ENCODE peak calls at places on chromosomes 2 and 18, in nine cellular contexts. One of them, this sample, is unnamed.

GRCh38 chr2:214536625-214537024 is 125.8 kb downstream of the VWC2L start:
- DNase-seq in heart left ventricle: no peak
- DNase-seq in K562: no peak
- DNase-seq in lower lobe of right lung: no peak
- DNase-seq in mammary epithelial cell: no peak
- DNase-seq in adrenal gland: no peak
- DNase-seq in fibroblast of lung: peak
- DNase-seq in neural progenitor cell: no peak
- DNase-seq in left lung: no peak
- DNase-seq in this sample: no peak

GRCh38 chr2:16010011-16010410 is 69.7 kb downstream of the MYCN start:
- DNase-seq in heart left ventricle: no peak
- DNase-seq in K562: no peak
- DNase-seq in lower lobe of right lung: no peak
- DNase-seq in mammary epithelial cell: no peak
- DNase-seq in adrenal gland: no peak
- DNase-seq in fibroblast of lung: no peak
- DNase-seq in neural progenitor cell: no peak
- DNase-seq in left lung: no peak
- DNase-seq in this sample: no peak

GRCh38 chr2:233817995-233818638 is 36.2 kb downstream of the HJURP start:
- DNase-seq in heart left ventricle: no peak
- DNase-seq in K562: no peak
- DNase-seq in lower lobe of right lung: no peak
- DNase-seq in mammary epithelial cell: no peak
- DNase-seq in adrenal gland: no peak
- DNase-seq in fibroblast of lung: no peak
- DNase-seq in neural progenitor cell: no peak
- DNase-seq in left lung: no peak
- DNase-seq in this sample: no peak

GRCh38 chr2:172052000-172052983 is 33.0 kb upstream of the DLX1 start:
- DNase-seq in heart left ventricle: no peak
- DNase-seq in K562: no peak
- DNase-seq in lower lobe of right lung: no peak
- DNase-seq in mammary epithelial cell: peak
- DNase-seq in adrenal gland: no peak
- DNase-seq in fibroblast of lung: peak
- DNase-seq in neural progenitor cell: no peak
- DNase-seq in left lung: no peak
- DNase-seq in this sample: no peak

GRCh38 chr18:31497711-31498449 is at the start of gene DSG2:
- DNase-seq in heart left ventricle: peak
- DNase-seq in K562: peak
- DNase-seq in lower lobe of right lung: peak
- DNase-seq in mammary epithelial cell: peak
- DNase-seq in adrenal gland: peak
- DNase-seq in fibroblast of lung: peak
- DNase-seq in neural progenitor cell: peak
- DNase-seq in left lung: peak
- DNase-seq in this sample: no peak

GRCh38 chr2:241853651-241854341 is 4.9 kb downstream of the PDCD1 start:
- DNase-seq in heart left ventricle: peak
- DNase-seq in K562: peak
- DNase-seq in lower lobe of right lung: peak
- DNase-seq in mammary epithelial cell: no peak
- DNase-seq in adrenal gland: peak
- DNase-seq in fibroblast of lung: peak
- DNase-seq in neural progenitor cell: no peak
- DNase-seq in left lung: no peak
- DNase-seq in this sample: no peak

GRCh38 chr2:119809329-119810038 is 49.8 kb downstream of the PTPN4 start:
- DNase-seq in heart left ventricle: peak
- DNase-seq in K562: no peak
- DNase-seq in lower lobe of right lung: no peak
- DNase-seq in mammary epithelial cell: no peak
- DNase-seq in adrenal gland: peak
- DNase-seq in fibroblast of lung: peak
- DNase-seq in neural progenitor cell: no peak
- DNase-seq in left lung: no peak
- DNase-seq in this sample: no peak

GRCh38 chr2:15733867-15734765 is 142.4 kb downstream of the DDX1 start:
- DNase-seq in heart left ventricle: no peak
- DNase-seq in K562: no peak
- DNase-seq in lower lobe of right lung: no peak
- DNase-seq in mammary epithelial cell: no peak
- DNase-seq in adrenal gland: no peak
- DNase-seq in fibroblast of lung: peak
- DNase-seq in neural progenitor cell: no peak
- DNase-seq in left lung: no peak
- DNase-seq in this sample: no peak

GRCh38 chr2:26438526-26438925 is 36.8 kb downstream of the DRC1 start:
- DNase-seq in heart left ventricle: no peak
- DNase-seq in K562: no peak
- DNase-seq in lower lobe of right lung: no peak
- DNase-seq in mammary epithelial cell: no peak
- DNase-seq in adrenal gland: no peak
- DNase-seq in fibroblast of lung: peak
- DNase-seq in neural progenitor cell: no peak
- DNase-seq in left lung: no peak
- DNase-seq in this sample: no peak

GRCh38 chr18:69774831-69775230 is 172.8 kb downstream of the CD226 start:
- DNase-seq in heart left ventricle: no peak
- DNase-seq in K562: no peak
- DNase-seq in lower lobe of right lung: no peak
- DNase-seq in mammary epithelial cell: no peak
- DNase-seq in adrenal gland: no peak
- DNase-seq in fibroblast of lung: no peak
- DNase-seq in neural progenitor cell: no peak
- DNase-seq in left lung: no peak
- DNase-seq in this sample: no peak

GRCh38 chr18:5770176-5770575 is 125.1 kb downstream of the TMEM200C start:
- DNase-seq in heart left ventricle: no peak
- DNase-seq in K562: no peak
- DNase-seq in lower lobe of right lung: no peak
- DNase-seq in mammary epithelial cell: no peak
- DNase-seq in adrenal gland: no peak
- DNase-seq in fibroblast of lung: no peak
- DNase-seq in neural progenitor cell: no peak
- DNase-seq in left lung: no peak
- DNase-seq in this sample: no peak

GRCh38 chr18:67513285-67513684 is 3.2 kb downstream of the DSEL start:
- DNase-seq in heart left ventricle: no peak
- DNase-seq in K562: no peak
- DNase-seq in lower lobe of right lung: no peak
- DNase-seq in mammary epithelial cell: no peak
- DNase-seq in adrenal gland: no peak
- DNase-seq in fibroblast of lung: no peak
- DNase-seq in neural progenitor cell: peak
- DNase-seq in left lung: no peak
- DNase-seq in this sample: no peak

GRCh38 chr2:44171018-44171417 is 2.3 kb downstream of the PPM1B start:
- DNase-seq in heart left ventricle: no peak
- DNase-seq in K562: no peak
- DNase-seq in lower lobe of right lung: no peak
- DNase-seq in mammary epithelial cell: peak
- DNase-seq in adrenal gland: no peak
- DNase-seq in fibroblast of lung: peak
- DNase-seq in neural progenitor cell: peak
- DNase-seq in left lung: no peak
- DNase-seq in this sample: no peak

GRCh38 chr2:219627105-219628100 is at the start of gene SLC4A3:
- DNase-seq in heart left ventricle: peak
- DNase-seq in K562: peak
- DNase-seq in lower lobe of right lung: no peak
- DNase-seq in mammary epithelial cell: peak
- DNase-seq in adrenal gland: no peak
- DNase-seq in fibroblast of lung: peak
- DNase-seq in neural progenitor cell: peak
- DNase-seq in left lung: peak
- DNase-seq in this sample: no peak

GRCh38 chr2:212133337-212133736 is 405.3 kb downstream of the ERBB4 start:
- DNase-seq in heart left ventricle: no peak
- DNase-seq in K562: no peak
- DNase-seq in lower lobe of right lung: no peak
- DNase-seq in mammary epithelial cell: no peak
- DNase-seq in adrenal gland: no peak
- DNase-seq in fibroblast of lung: no peak
- DNase-seq in neural progenitor cell: no peak
- DNase-seq in left lung: no peak
- DNase-seq in this sample: no peak

DNA sequence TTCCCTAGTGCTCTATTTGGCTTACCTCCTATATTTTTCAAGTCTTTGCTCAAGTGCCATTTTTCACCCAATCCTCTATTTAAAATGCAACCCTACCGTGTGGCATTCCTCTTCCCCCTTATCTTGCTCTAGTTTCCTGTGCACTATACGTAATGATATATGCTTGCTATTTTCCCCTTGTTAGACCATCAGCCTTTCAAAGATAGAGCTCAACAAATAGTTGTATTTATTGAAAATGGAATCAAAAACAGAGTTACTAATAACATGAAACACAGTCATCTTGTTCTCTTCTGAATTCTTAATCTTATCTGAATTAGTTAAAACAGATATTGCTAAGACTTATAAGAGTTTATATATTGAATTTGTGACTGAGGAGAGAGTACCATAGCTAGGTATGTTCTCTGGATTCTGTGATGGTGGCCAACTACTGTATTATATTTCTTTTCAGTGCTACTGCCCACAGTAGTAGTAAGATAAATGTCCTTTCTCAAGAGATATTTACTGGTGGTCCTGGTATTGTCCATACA is 55.3 kb downstream of the CAB39 start:
- DNase-seq in heart left ventricle: no peak
- DNase-seq in K562: no peak
- DNase-seq in lower lobe of right lung: no peak
- DNase-seq in mammary epithelial cell: no peak
- DNase-seq in adrenal gland: no peak
- DNase-seq in fibroblast of lung: no peak
- DNase-seq in neural progenitor cell: no peak
- DNase-seq in left lung: no peak
- DNase-seq in this sample: no peak
- TF ChIP-seq CTCF in heart left ventricle: no peak
- TF ChIP-seq CTCF in K562: no peak
- TF ChIP-seq CTCF in lower lobe of right lung: no peak
- TF ChIP-seq CTCF in mammary epithelial cell: no peak
- TF ChIP-seq CTCF in adrenal gland: no peak
- TF ChIP-seq CTCF in fibroblast of lung: no peak
- TF ChIP-seq CTCF in neural progenitor cell: no peak
- TF ChIP-seq CTCF in left lung: no peak
- TF ChIP-seq CTCF in this sample: no peak

DNA sequence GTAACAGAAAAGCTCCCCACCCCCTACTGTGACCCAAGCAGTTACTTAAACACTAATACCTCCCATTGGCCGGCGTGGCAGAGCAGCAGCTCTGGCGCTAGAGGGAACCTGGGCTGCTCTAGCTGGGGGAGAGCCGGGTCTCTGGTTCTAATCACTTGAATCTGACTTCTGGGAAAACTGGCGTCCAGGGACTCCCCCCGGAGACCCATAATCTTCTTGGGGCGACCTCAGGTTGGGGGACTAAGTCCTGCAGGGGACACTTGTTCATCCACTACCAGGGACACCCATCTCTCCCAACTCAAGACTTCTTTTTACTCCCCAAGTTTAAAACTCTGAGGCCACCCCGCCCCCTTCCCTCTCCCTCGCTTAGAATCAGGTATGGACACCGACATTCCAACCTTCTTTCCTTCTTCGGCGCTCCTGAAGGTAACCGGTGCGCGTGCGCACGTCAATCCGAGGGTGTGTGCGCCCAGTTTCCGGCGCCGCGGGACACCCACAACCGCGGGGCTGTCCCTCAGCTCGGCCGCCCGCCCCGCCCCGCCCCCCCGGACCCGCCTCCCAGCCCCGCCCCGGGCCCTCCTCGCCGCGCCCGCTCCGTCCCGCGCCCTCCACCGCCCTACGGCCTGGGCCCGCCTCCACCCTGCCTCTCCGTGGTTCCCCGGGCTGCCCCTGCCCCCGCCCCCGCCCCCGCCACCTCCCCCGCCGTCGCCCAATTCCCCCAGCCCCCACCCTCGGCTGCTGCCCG is at the start of gene ERICH2:
- DNase-seq in heart left ventricle: peak
- DNase-seq in K562: peak
- DNase-seq in lower lobe of right lung: peak
- DNase-seq in mammary epithelial cell: peak
- DNase-seq in adrenal gland: peak
- DNase-seq in fibroblast of lung: peak
- DNase-seq in neural progenitor cell: peak
- DNase-seq in left lung: peak
- DNase-seq in this sample: peak
- H3K27ac ChIP-seq in heart left ventricle: no peak
- H3K27ac ChIP-seq in K562: peak
- H3K27ac ChIP-seq in lower lobe of right lung: peak
- H3K27ac ChIP-seq in mammary epithelial cell: peak
- H3K27ac ChIP-seq in adrenal gland: no peak
- H3K27ac ChIP-seq in fibroblast of lung: peak
- H3K27ac ChIP-seq in neural progenitor cell: peak
- H3K27ac ChIP-seq in left lung: peak
- H3K27ac ChIP-seq in this sample: no peak

GRCh38 chr2:70188460-70188859 is 2.4 kb downstream of the C2orf42 start:
- DNase-seq in heart left ventricle: no peak
- DNase-seq in K562: peak
- DNase-seq in lower lobe of right lung: no peak
- DNase-seq in mammary epithelial cell: no peak
- DNase-seq in adrenal gland: no peak
- DNase-seq in fibroblast of lung: no peak
- DNase-seq in neural progenitor cell: no peak
- DNase-seq in left lung: no peak
- DNase-seq in this sample: no peak
- TF ChIP-seq CTCF in heart left ventricle: no peak
- TF ChIP-seq CTCF in K562: no peak
- TF ChIP-seq CTCF in lower lobe of right lung: no peak
- TF ChIP-seq CTCF in mammary epithelial cell: no peak
- TF ChIP-seq CTCF in adrenal gland: no peak
- TF ChIP-seq CTCF in fibroblast of lung: no peak
- TF ChIP-seq CTCF in neural progenitor cell: no peak
- TF ChIP-seq CTCF in left lung: no peak
- TF ChIP-seq CTCF in this sample: no peak

DNA sequence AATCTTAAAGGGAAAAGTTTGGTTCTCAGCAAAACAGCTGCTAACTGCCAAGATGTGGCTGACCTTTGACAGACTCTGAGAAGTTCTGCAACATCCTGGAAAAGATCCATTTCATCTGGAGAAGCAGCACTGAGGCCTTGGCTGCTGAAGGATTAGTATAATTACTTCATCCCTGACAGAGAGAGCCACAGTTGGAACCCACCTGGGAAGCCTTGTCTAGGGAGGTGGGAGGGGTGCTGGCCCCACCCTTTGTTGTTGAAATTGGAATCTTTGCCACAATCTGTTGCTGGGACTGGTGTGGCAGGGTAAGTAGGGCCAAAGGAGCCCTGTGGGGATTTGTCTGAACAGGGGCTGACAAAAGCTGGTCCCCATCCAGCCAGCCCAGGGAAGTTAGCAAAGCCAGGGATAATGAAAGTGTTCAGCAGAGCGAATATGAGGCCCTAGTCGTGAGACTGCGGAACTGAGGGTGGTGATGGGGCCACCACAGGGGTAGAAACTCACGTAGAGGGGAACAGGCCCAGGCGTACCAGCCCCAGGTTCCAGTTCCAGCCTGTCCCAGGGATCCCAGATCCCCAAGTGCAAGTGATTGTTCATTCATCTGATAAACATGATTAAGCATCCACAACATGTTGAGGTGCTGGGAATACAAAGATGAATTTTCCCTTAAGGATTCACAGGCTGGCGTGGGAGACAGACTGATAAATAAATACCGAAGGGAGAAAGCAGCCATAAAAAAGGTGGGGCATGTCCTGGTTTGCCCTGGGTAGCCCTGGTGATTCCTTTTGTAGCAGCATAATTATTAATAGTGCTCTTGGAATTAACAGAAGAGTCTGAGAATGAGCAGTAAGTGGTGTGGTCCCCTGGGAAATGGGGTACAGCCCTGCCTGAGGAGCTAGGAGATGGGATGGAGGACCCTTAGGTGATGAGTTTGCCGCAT is 60.0 kb downstream of the MYO1B start:
- DNase-seq in heart left ventricle: peak
- DNase-seq in K562: no peak
- DNase-seq in lower lobe of right lung: no peak
- DNase-seq in mammary epithelial cell: peak
- DNase-seq in adrenal gland: peak
- DNase-seq in fibroblast of lung: peak
- DNase-seq in neural progenitor cell: peak
- DNase-seq in left lung: no peak
- DNase-seq in this sample: no peak
- H3K27ac ChIP-seq in heart left ventricle: peak
- H3K27ac ChIP-seq in K562: no peak
- H3K27ac ChIP-seq in lower lobe of right lung: peak
- H3K27ac ChIP-seq in mammary epithelial cell: peak
- H3K27ac ChIP-seq in adrenal gland: no peak
- H3K27ac ChIP-seq in fibroblast of lung: peak
- H3K27ac ChIP-seq in neural progenitor cell: no peak
- H3K27ac ChIP-seq in left lung: peak
- H3K27ac ChIP-seq in this sample: no peak

This sample was measured in CD8-positive, alpha-beta T cell.